ENCODE peak calls at places on chromosomes 11 and 22, in six cellular contexts. H is HCT116, N is GM12878, E is esophagus muscularis mucosa, R is HL-60, K is stomach. X is an unnamed sample.

GRCh38 chr11:73470036-73470624 is 93.9 kb downstream of the RELT start:
- DNase-seq in H (no peak), N (no peak), E (no peak), R (no peak), K (no peak), X (no peak)

GRCh38 chr11:126415128-126415527 is 59.6 kb downstream of the ST3GAL4 start:
- DNase-seq in H (no peak), N (no peak), E (peak), R (no peak), K (peak), X (no peak)

GRCh38 chr22:45720875-45721378 is 49.3 kb downstream of the ATXN10 start:
- DNase-seq in H (no peak), N (no peak), E (no peak), R (no peak), K (no peak), X (no peak)

GRCh38 chr22:39959640-39960447 is at the start of gene TMA7B:
- DNase-seq in H (no peak), N (no peak), E (no peak), R (peak), K (peak), X (peak)

GRCh38 chr11:65014146-65014960 is at the start of gene ARL2:
- DNase-seq in H (no peak), N (no peak), E (peak), R (peak), K (peak), X (peak)

GRCh38 chr22:38755911-38756532 is at the start of gene SUN2:
- DNase-seq in H (no peak), N (peak), E (peak), R (peak), K (peak), X (peak)

GRCh38 chr11:65700377-65700776 is 11.7 kb upstream of the KAT5 start:
- DNase-seq in H (no peak), N (no peak), E (no peak), R (no peak), K (no peak), X (no peak)

GRCh38 chr11:60396790-60397189 is 531 bp downstream of the MS4A14 start:
- DNase-seq in H (no peak), N (peak), E (no peak), R (peak), K (no peak), X (no peak)

GRCh38 chr11:62645934-62646824 is at the start of gene GANAB:
- DNase-seq in H (peak), N (peak), E (peak), R (peak), K (peak), X (peak)

GRCh38 chr11:22666320-22666699 is at the start of gene GAS2:
- DNase-seq in H (no peak), N (no peak), E (no peak), R (no peak), K (no peak), X (no peak)

GRCh38 chr22:38417252-38418060 is 37.5 kb downstream of the KCNJ4 start:
- DNase-seq in H (no peak), N (no peak), E (no peak), R (no peak), K (peak), X (peak)

GRCh38 chr11:30585892-30586250 is 282 bp downstream of the MPPED2 start:
- DNase-seq in H (no peak), N (no peak), E (no peak), R (no peak), K (no peak), X (no peak)

GRCh38 chr11:36333897-36334296 is 37.8 kb downstream of the PRR5L start:
- DNase-seq in H (peak), N (no peak), E (peak), R (no peak), K (no peak), X (no peak)

GRCh38 chr11:65468874-65469333 is 29.9 kb upstream of the MALAT1 start:
- DNase-seq in H (peak), N (no peak), E (no peak), R (peak), K (peak), X (peak)

GRCh38 chr11:11468919-11469318 is 115.9 kb upstream of the CSNK2A3 start:
- DNase-seq in H (no peak), N (no peak), E (no peak), R (no peak), K (no peak), X (no peak)
- TF ChIP-seq POLR2AphosphoS5 in H (no peak), N (no peak), E (peak), R (no peak), K (no peak), X (no peak)

GRCh38 chr11:75350743-75351540 is 519 bp downstream of the ARRB1 start:
- DNase-seq in H (no peak), N (no peak), E (no peak), R (peak), K (peak), X (peak)

GRCh38 chr11:75355051-75355450 is 3.6 kb upstream of the ARRB1 start:
- DNase-seq in H (no peak), N (no peak), E (no peak), R (no peak), K (no peak), X (peak)

GRCh38 chr11:75351541-75352416 is at the start of gene ARRB1:
- DNase-seq in H (no peak), N (no peak), E (no peak), R (peak), K (peak), X (peak)

GRCh38 chr11:75350122-75350742 is 1.2 kb downstream of the ARRB1 start:
- DNase-seq in H (no peak), N (no peak), E (no peak), R (no peak), K (no peak), X (peak)

GRCh38 chr11:75352417-75353206 is 1.2 kb upstream of the ARRB1 start:
- DNase-seq in H (no peak), N (no peak), E (no peak), R (no peak), K (peak), X (peak)
- H3K27ac ChIP-seq in H (peak), N (no peak), E (peak), R (peak), K (peak), X (peak)

GRCh38 chr11:95884364-95884763 is 39.5 kb downstream of the MTMR2 start:
- DNase-seq in H (no peak), N (no peak), E (no peak), R (no peak), K (no peak), X (no peak)
- TF ChIP-seq POLR2AphosphoS5 in H (no peak), N (no peak), E (no peak), R (no peak), K (no peak), X (no peak)

GRCh38 chr11:86948733-86949132 is 6.5 kb downstream of the FZD4 start:
- DNase-seq in H (no peak), N (no peak), E (no peak), R (no peak), K (no peak), X (no peak)
- H3K27ac ChIP-seq in H (no peak), N (no peak), E (peak), R (no peak), K (no peak), X (no peak)

GRCh38 chr11:121523581-121524232 is 70.9 kb upstream of the SORL1-AS1 start:
- DNase-seq in H (no peak), N (no peak), E (no peak), R (no peak), K (no peak), X (no peak)
- TF ChIP-seq POLR2AphosphoS5 in H (no peak), N (no peak), E (no peak), R (no peak), K (no peak), X (no peak)

GRCh38 chr22:35587896-35588295 is 29.2 kb downstream of the MB start:
- DNase-seq in H (no peak), N (no peak), E (no peak), R (no peak), K (no peak), X (no peak)
- H3K27ac ChIP-seq in H (no peak), N (no peak), E (peak), R (no peak), K (no peak), X (no peak)

X was measured in spleen.